ENCODE peak calls at places on chromosomes 13 and 19, in six cellular contexts. B, X, W, K, M and P are unnamed samples.

GRCh38 chr13:79837741-79838450 is 356.9 kb downstream of the NDFIP2 start:
- DNase-seq in B (no peak), X (no peak), W (no peak), K (no peak), M (no peak), P (peak)

GRCh38 chr13:111304041-111304544 is 16.3 kb upstream of the TEX29 start:
- DNase-seq in B (no peak), X (no peak), W (no peak), K (no peak), M (no peak), P (no peak)

GRCh38 chr13:63190742-63191141 is 1775.1 kb upstream of the PCDH20 start:
- DNase-seq in B (no peak), X (no peak), W (no peak), K (no peak), M (no peak), P (peak)

GRCh38 chr13:112069063-112069726 is 2.2 kb downstream of the SOX1 start:
- DNase-seq in B (no peak), X (no peak), W (peak), K (no peak), M (no peak), P (no peak)

GRCh38 chr13:51222510-51223283 is 499 bp downstream of the FAM124A start:
- DNase-seq in B (no peak), X (no peak), W (peak), K (peak), M (no peak), P (no peak)

GRCh38 chr13:92950771-92951170 is 275.8 kb upstream of the GPC6 start:
- DNase-seq in B (no peak), X (no peak), W (no peak), K (no peak), M (no peak), P (no peak)

GRCh38 chr13:41613984-41614581 is 156.7 kb downstream of the RGCC start:
- DNase-seq in B (no peak), X (no peak), W (no peak), K (peak), M (peak), P (peak)

GRCh38 chr19:41296323-41296935 is 13.5 kb upstream of the CCDC97 start:
- DNase-seq in B (no peak), X (no peak), W (no peak), K (no peak), M (no peak), P (no peak)

GRCh38 chr13:100533588-100534041 is 55.0 kb downstream of the GGACT start:
- DNase-seq in B (no peak), X (no peak), W (peak), K (no peak), M (no peak), P (no peak)
- H3K4me3 ChIP-seq in B (no peak), X (no peak), W (no peak), K (no peak), M (no peak), P (no peak)

DNA sequence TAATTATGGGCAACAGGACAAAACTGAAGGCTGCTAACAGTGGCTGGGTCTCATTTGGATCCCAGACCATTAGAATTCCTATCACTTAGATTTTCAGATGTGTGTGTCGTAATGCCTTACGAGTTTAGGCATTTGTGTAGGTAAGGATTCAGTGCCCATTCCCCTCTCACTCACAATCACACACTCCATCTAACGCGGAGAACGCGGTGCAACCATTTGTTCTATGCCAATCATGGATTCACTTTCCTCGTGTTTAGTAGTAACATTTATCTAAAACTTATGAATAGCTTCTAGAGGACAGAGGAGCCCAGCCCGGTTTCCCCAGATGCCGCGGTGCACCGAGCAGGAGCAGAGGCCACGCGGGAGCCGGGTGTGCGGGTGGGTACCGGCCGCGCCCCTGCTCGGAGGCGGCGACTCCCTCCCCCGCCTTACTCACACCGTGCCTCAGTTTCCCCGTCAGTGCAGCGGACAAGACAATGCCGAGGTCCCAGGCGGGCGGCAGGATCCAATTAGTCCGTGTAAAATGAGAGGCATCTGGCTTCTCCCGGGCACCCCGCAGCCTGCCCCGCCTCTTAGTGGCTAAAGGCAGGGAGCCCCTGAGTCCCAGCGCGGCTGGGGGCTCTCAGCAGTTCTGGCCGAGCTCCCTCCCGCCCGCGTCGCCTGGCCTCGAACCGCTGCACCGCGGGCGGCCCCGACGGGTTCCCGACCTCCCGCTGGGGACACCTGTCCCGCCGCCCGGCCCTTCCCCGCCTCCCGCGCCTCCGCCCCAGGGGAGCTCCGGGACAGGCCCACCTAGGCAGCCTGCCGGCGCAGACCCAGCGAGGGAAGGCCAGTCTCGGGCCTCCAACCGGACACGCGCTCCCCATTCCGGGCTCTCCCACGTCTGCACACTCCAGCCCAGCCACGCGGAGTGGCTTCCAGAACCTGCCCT is 5.9 kb upstream of the C1QTNF9B start:
- DNase-seq in B (no peak), X (no peak), W (peak), K (no peak), M (peak), P (no peak)
- H3K4me3 ChIP-seq in B (no peak), X (no peak), W (peak), K (no peak), M (peak), P (peak)

GRCh38 chr19:4401482-4402170 is 814 bp upstream of the CHAF1A start:
- DNase-seq in B (no peak), X (no peak), W (no peak), K (no peak), M (no peak), P (no peak)
- H3K4me3 ChIP-seq in B (peak), X (peak), W (peak), K (peak), M (peak), P (peak)

GRCh38 chr19:14545716-14546082 is 16.3 kb downstream of the TECR start:
- DNase-seq in B (no peak), X (no peak), W (no peak), K (no peak), M (no peak), P (no peak)
- H3K4me3 ChIP-seq in B (no peak), X (no peak), W (no peak), K (no peak), M (no peak), P (no peak)

DNA sequence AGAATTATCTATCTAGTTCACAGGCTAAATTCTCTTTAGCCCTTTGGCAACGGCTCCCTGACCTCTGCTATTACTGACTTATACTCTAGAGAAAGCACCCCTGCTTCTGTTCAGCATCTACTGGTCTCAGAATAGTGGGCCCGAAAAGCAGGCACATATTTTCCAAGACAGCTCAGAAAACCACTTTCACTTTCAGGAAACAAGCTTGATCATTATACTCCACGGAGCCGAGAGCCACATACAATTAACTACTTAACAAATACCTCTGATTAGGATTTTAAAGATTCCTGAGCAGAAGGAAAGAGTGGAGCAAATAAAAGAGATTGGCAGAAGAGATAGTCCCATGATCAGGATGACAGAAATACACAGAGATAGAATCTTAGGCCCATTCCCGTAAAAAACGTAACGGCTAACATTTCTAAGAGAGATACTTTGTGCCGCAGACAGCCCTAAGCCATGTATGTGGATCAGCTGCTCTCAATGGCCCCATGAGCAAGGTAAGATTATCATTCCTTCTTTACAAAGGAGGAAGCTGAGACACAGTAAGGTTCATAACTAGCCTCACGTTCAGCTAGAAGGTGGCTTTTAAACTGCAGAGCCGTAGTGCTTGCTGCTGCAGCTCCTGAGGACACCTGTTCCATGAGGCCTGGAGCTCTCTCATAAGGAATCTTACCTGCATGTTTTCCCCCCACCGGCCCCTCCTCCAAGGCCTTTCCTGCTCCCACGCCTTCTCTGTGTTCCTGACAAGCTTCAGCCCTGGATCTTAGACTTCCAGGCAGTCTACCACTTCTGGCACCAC is 227.2 kb downstream of the FOXO1 start:
- DNase-seq in B (peak), X (peak), W (no peak), K (peak), M (no peak), P (peak)
- H3K4me3 ChIP-seq in B (no peak), X (peak), W (no peak), K (peak), M (peak), P (peak)

DNA sequence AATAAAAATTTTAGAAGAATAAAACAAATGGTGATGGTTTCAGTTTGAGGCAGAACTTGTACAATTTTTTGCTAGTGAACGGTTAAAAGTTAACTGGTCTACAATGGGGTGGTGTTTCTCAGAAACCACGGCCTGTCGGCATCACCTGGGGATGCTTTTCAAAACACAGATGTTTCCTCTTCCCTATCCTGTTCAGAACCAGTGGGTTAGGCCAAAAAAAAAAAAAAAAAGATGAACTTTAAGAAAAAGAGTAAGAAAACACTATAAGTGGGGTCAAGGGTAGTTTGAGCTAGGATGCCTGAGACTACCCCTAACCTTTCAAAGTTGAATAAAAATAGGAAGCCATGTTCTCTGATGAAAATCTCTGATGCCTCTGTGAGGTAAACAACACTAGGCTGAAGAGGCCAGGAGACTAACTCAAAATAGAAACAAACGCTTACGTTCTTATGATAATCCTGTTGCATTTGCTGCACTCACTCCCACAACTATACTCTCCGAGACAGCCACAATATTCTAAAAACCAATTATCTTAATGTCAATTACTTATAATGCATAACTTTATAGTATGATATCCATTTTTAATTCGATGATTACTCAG is 3.3 kb downstream of the MTIF3 start:
- DNase-seq in B (peak), X (peak), W (no peak), K (peak), M (no peak), P (no peak)
- H3K4me3 ChIP-seq in B (no peak), X (peak), W (no peak), K (no peak), M (no peak), P (no peak)

DNA sequence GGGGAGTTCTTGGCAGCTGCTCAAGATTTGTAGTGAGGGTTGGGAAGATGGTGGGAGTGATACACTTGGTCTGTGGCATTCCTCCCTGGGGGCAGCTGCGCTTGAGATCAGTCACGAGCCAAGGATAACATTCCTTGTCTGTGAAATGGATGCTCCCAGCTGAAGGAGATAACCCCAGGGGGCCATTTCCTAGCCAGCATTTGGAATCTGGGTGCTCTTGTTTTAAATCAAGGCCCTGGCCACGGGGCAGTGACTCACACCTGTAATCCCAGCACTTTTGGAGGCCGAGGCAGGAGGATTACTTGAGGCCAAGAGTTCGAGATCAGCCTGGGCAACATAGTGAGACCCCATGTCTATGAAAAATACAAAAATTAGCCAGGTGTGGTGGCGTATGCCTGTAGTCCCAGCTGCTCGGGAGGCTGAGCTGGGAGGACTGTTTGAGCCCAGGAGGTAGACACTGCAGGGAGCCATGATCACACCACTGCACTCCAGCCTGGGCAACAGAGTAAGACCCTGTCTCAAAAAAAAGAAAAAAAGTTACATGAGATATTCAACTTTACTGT is 4.6 kb downstream of the PKN1 start:
- DNase-seq in B (no peak), X (no peak), W (no peak), K (no peak), M (no peak), P (no peak)
- H3K4me3 ChIP-seq in B (no peak), X (no peak), W (no peak), K (no peak), M (no peak), P (no peak)